ENCODE peak calls at places on chromosomes 11 and 22, in eight cellular contexts. One of them, this sample, is unnamed. For H3K4me1, the result is how much of the 10 kb centered on the place peaks cover.

GRCh38 chr11:15114501-15115475 is at the start of gene INSC:
- DNase-seq in SJSA1: no peak
- DNase-seq in tibial artery: no peak
- DNase-seq in OCI-LY7: no peak
- DNase-seq in sigmoid colon: no peak
- DNase-seq in testis: no peak
- DNase-seq in heart right ventricle: no peak
- DNase-seq in CD8-positive, alpha-beta memory T cell: no peak
- DNase-seq in this sample: no peak

GRCh38 chr11:5367461-5368074 is 16.0 kb upstream of the OR51M1 start:
- DNase-seq in SJSA1: no peak
- DNase-seq in tibial artery: no peak
- DNase-seq in OCI-LY7: no peak
- DNase-seq in sigmoid colon: no peak
- DNase-seq in testis: no peak
- DNase-seq in heart right ventricle: peak
- DNase-seq in CD8-positive, alpha-beta memory T cell: no peak
- DNase-seq in this sample: no peak

GRCh38 chr11:15651033-15651432 is 536.3 kb downstream of the INSC start:
- DNase-seq in SJSA1: no peak
- DNase-seq in tibial artery: no peak
- DNase-seq in OCI-LY7: no peak
- DNase-seq in sigmoid colon: no peak
- DNase-seq in testis: no peak
- DNase-seq in heart right ventricle: no peak
- DNase-seq in CD8-positive, alpha-beta memory T cell: no peak
- DNase-seq in this sample: no peak

GRCh38 chr11:57515332-57516060 is at the start of gene SLC43A1:
- DNase-seq in SJSA1: peak
- DNase-seq in tibial artery: peak
- DNase-seq in OCI-LY7: peak
- DNase-seq in sigmoid colon: peak
- DNase-seq in testis: peak
- DNase-seq in heart right ventricle: peak
- DNase-seq in CD8-positive, alpha-beta memory T cell: no peak
- DNase-seq in this sample: peak

GRCh38 chr11:67240575-67241389 is 25.5 kb upstream of the GRK2 start:
- DNase-seq in SJSA1: peak
- DNase-seq in tibial artery: peak
- DNase-seq in OCI-LY7: peak
- DNase-seq in sigmoid colon: peak
- DNase-seq in testis: peak
- DNase-seq in heart right ventricle: peak
- DNase-seq in CD8-positive, alpha-beta memory T cell: peak
- DNase-seq in this sample: peak

GRCh38 chr11:20551096-20551495 is 48.3 kb upstream of the SLC6A5 start:
- DNase-seq in SJSA1: no peak
- DNase-seq in tibial artery: no peak
- DNase-seq in OCI-LY7: no peak
- DNase-seq in sigmoid colon: no peak
- DNase-seq in testis: no peak
- DNase-seq in heart right ventricle: no peak
- DNase-seq in CD8-positive, alpha-beta memory T cell: no peak
- DNase-seq in this sample: no peak

GRCh38 chr11:22878039-22878438 is 17.8 kb upstream of the CCDC179 start:
- DNase-seq in SJSA1: no peak
- DNase-seq in tibial artery: no peak
- DNase-seq in OCI-LY7: no peak
- DNase-seq in sigmoid colon: no peak
- DNase-seq in testis: no peak
- DNase-seq in heart right ventricle: no peak
- DNase-seq in CD8-positive, alpha-beta memory T cell: no peak
- DNase-seq in this sample: no peak

GRCh38 chr11:47278058-47278457 is 8.1 kb downstream of the MADD start:
- DNase-seq in SJSA1: no peak
- DNase-seq in tibial artery: no peak
- DNase-seq in OCI-LY7: no peak
- DNase-seq in sigmoid colon: no peak
- DNase-seq in testis: no peak
- DNase-seq in heart right ventricle: no peak
- DNase-seq in CD8-positive, alpha-beta memory T cell: no peak
- DNase-seq in this sample: no peak

GRCh38 chr22:40363059-40363458 is 7.3 kb upstream of the SGSM3 start:
- DNase-seq in SJSA1: no peak
- DNase-seq in tibial artery: no peak
- DNase-seq in OCI-LY7: no peak
- DNase-seq in sigmoid colon: no peak
- DNase-seq in testis: no peak
- DNase-seq in heart right ventricle: no peak
- DNase-seq in CD8-positive, alpha-beta memory T cell: no peak
- DNase-seq in this sample: no peak

GRCh38 chr11:117220568-117220967 is 11.3 kb downstream of the PCSK7 start:
- DNase-seq in SJSA1: no peak
- DNase-seq in tibial artery: peak
- DNase-seq in OCI-LY7: no peak
- DNase-seq in sigmoid colon: peak
- DNase-seq in testis: peak
- DNase-seq in heart right ventricle: peak
- DNase-seq in CD8-positive, alpha-beta memory T cell: no peak
- DNase-seq in this sample: peak

GRCh38 chr11:35792148-35792845 is 129.7 kb downstream of the TRIM44 start:
- DNase-seq in SJSA1: no peak
- DNase-seq in tibial artery: no peak
- DNase-seq in OCI-LY7: no peak
- DNase-seq in sigmoid colon: no peak
- DNase-seq in testis: no peak
- DNase-seq in heart right ventricle: no peak
- DNase-seq in CD8-positive, alpha-beta memory T cell: no peak
- DNase-seq in this sample: no peak

GRCh38 chr11:117664897-117665296 is 132.1 kb downstream of the DSCAML1 start:
- DNase-seq in SJSA1: no peak
- DNase-seq in tibial artery: no peak
- DNase-seq in OCI-LY7: no peak
- DNase-seq in sigmoid colon: no peak
- DNase-seq in testis: no peak
- DNase-seq in heart right ventricle: no peak
- DNase-seq in CD8-positive, alpha-beta memory T cell: no peak
- DNase-seq in this sample: peak

GRCh38 chr11:111960916-111961315 is 23.8 kb downstream of the DIXDC1 start:
- DNase-seq in SJSA1: no peak
- DNase-seq in tibial artery: no peak
- DNase-seq in OCI-LY7: no peak
- DNase-seq in sigmoid colon: no peak
- DNase-seq in testis: no peak
- DNase-seq in heart right ventricle: no peak
- DNase-seq in CD8-positive, alpha-beta memory T cell: no peak
- DNase-seq in this sample: peak

GRCh38 chr22:50146440-50147228 is 23.9 kb upstream of the PANX2 start:
- DNase-seq in SJSA1: peak
- DNase-seq in tibial artery: peak
- DNase-seq in OCI-LY7: no peak
- DNase-seq in sigmoid colon: peak
- DNase-seq in testis: peak
- DNase-seq in heart right ventricle: no peak
- DNase-seq in CD8-positive, alpha-beta memory T cell: no peak
- DNase-seq in this sample: peak

GRCh38 chr11:19595840-19596751 is 116.5 kb upstream of the NAV2 start:
- DNase-seq in SJSA1: peak
- DNase-seq in tibial artery: peak
- DNase-seq in OCI-LY7: no peak
- DNase-seq in sigmoid colon: peak
- DNase-seq in testis: no peak
- DNase-seq in heart right ventricle: peak
- DNase-seq in CD8-positive, alpha-beta memory T cell: no peak
- DNase-seq in this sample: peak

GRCh38 chr11:66017354-66017753 is 5.5 kb downstream of the CST6 start:
- DNase-seq in SJSA1: no peak
- DNase-seq in tibial artery: no peak
- DNase-seq in OCI-LY7: no peak
- DNase-seq in sigmoid colon: no peak
- DNase-seq in testis: no peak
- DNase-seq in heart right ventricle: no peak
- DNase-seq in CD8-positive, alpha-beta memory T cell: no peak
- DNase-seq in this sample: no peak

GRCh38 chr11:66013762-66014100 is 1.9 kb downstream of the CST6 start:
- DNase-seq in SJSA1: no peak
- DNase-seq in tibial artery: no peak
- DNase-seq in OCI-LY7: no peak
- DNase-seq in sigmoid colon: no peak
- DNase-seq in testis: no peak
- DNase-seq in heart right ventricle: no peak
- DNase-seq in CD8-positive, alpha-beta memory T cell: no peak
- DNase-seq in this sample: no peak

GRCh38 chr11:66015094-66015881 is 3.5 kb downstream of the CST6 start:
- DNase-seq in SJSA1: peak
- DNase-seq in tibial artery: peak
- DNase-seq in OCI-LY7: no peak
- DNase-seq in sigmoid colon: no peak
- DNase-seq in testis: no peak
- DNase-seq in heart right ventricle: peak
- DNase-seq in CD8-positive, alpha-beta memory T cell: no peak
- DNase-seq in this sample: peak

GRCh38 chr11:66016793-66017177 is 5.0 kb downstream of the CST6 start:
- DNase-seq in SJSA1: no peak
- DNase-seq in tibial artery: no peak
- DNase-seq in OCI-LY7: no peak
- DNase-seq in sigmoid colon: no peak
- DNase-seq in testis: no peak
- DNase-seq in heart right ventricle: no peak
- DNase-seq in CD8-positive, alpha-beta memory T cell: no peak
- DNase-seq in this sample: no peak

DNA sequence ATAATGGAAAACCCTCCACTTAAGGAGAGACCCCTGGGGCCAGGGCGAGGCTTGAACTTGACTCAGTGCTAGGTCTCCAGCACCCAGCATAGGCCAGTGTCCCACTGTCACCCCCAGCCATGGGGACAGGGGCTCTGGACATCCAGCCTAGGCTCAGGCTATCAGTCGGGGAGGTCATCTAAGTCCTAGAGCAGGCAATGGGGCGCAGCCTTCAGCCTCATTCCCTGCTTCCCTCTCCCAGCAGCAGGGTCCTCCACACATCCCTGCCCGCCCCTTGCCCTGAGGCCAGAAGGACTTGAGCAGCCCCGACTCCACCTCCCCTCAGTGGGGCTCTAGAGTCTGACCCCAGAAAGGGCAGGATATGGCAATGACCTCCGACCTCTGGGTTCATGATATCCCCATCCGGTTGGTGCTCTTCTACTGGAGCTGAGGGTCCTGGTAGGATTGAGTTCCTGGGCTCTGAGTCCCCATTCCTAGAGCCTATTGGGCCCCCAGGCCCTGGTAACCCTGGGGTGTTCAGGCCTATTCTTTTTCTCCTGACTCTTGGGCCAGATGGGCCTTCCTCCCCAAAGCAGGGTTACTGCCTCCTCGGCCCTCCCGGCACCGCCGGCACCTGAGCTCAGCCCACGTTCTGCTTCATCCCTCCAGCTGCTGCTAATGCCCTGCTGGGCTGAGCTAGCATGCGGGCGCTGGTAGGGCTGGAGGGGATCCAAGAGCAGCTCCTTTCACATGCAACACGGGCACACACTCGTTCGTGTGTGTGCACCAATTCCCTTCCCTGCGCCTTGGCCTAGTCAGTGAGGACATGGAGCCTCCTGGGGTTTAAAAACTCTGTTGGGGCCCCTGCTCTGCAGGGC is 4.4 kb downstream of the CST6 start:
- DNase-seq in SJSA1: no peak
- DNase-seq in tibial artery: no peak
- DNase-seq in OCI-LY7: no peak
- DNase-seq in sigmoid colon: no peak
- DNase-seq in testis: no peak
- DNase-seq in heart right ventricle: no peak
- DNase-seq in CD8-positive, alpha-beta memory T cell: no peak
- DNase-seq in this sample: no peak
- H3K4me3 ChIP-seq in SJSA1: no peak
- H3K4me3 ChIP-seq in tibial artery: peak
- H3K4me3 ChIP-seq in OCI-LY7: no peak
- H3K4me3 ChIP-seq in sigmoid colon: no peak
- H3K4me3 ChIP-seq in testis: no peak
- H3K4me3 ChIP-seq in heart right ventricle: no peak
- H3K4me3 ChIP-seq in CD8-positive, alpha-beta memory T cell: no peak
- H3K4me3 ChIP-seq in this sample: peak

GRCh38 chr11:6719588-6719987 is 36.4 kb upstream of the MRPL17 start:
- DNase-seq in SJSA1: no peak
- DNase-seq in tibial artery: no peak
- DNase-seq in OCI-LY7: no peak
- DNase-seq in sigmoid colon: no peak
- DNase-seq in testis: no peak
- DNase-seq in heart right ventricle: no peak
- DNase-seq in CD8-positive, alpha-beta memory T cell: no peak
- DNase-seq in this sample: no peak
- H3K4me1 ChIP-seq in SJSA1: under half
- H3K4me1 ChIP-seq in tibial artery: under half
- H3K4me1 ChIP-seq in OCI-LY7: under half
- H3K4me1 ChIP-seq in sigmoid colon: under half
- H3K4me1 ChIP-seq in testis: under half
- H3K4me1 ChIP-seq in heart right ventricle: under half
- H3K4me1 ChIP-seq in CD8-positive, alpha-beta memory T cell: half or more
- H3K4me1 ChIP-seq in this sample: under half

DNA sequence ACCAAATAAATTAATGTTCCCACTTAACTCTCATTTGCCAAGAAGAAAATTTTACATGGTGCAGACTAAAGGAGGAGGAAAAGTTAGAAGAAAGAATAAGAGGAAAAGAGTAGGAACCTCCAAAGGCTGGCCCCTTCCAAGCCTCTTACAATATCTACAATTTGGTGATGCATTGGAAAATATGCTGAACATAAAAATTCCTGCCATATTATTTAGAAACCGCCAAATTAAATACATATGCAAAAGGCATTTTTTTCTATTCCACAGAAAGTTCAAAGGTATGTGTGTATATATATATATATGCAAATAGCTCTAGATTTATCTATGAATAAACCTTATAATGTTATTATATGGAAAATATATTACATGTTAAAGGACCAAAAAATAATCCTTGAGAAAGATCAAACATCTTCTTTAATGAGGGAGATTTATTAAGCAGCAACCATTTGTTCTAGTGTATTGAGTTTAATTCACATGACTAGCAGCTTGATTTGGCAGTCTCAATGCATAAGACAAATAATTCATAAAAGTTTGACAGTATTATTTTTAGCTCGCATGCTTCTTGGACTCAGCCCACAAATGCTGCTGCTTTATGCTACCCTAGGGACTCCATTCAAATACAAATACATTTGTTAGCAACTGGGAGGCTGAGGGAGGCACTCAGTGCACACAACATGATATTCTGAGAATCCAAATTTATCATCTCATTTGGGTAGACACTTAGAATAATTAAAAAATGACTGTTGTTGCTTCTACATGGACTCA is 184.9 kb downstream of the SBF2 start:
- DNase-seq in SJSA1: no peak
- DNase-seq in tibial artery: peak
- DNase-seq in OCI-LY7: no peak
- DNase-seq in sigmoid colon: no peak
- DNase-seq in testis: peak
- DNase-seq in heart right ventricle: peak
- DNase-seq in CD8-positive, alpha-beta memory T cell: no peak
- DNase-seq in this sample: no peak
- H3K4me3 ChIP-seq in SJSA1: no peak
- H3K4me3 ChIP-seq in tibial artery: no peak
- H3K4me3 ChIP-seq in OCI-LY7: no peak
- H3K4me3 ChIP-seq in sigmoid colon: no peak
- H3K4me3 ChIP-seq in testis: no peak
- H3K4me3 ChIP-seq in heart right ventricle: no peak
- H3K4me3 ChIP-seq in CD8-positive, alpha-beta memory T cell: no peak
- H3K4me3 ChIP-seq in this sample: no peak

GRCh38 chr11:96306933-96307747 is 35.9 kb downstream of the MAML2 start:
- DNase-seq in SJSA1: peak
- DNase-seq in tibial artery: peak
- DNase-seq in OCI-LY7: no peak
- DNase-seq in sigmoid colon: peak
- DNase-seq in testis: peak
- DNase-seq in heart right ventricle: peak
- DNase-seq in CD8-positive, alpha-beta memory T cell: no peak
- DNase-seq in this sample: peak
- H3K4me1 ChIP-seq in SJSA1: half or more
- H3K4me1 ChIP-seq in tibial artery: under half
- H3K4me1 ChIP-seq in OCI-LY7: under half
- H3K4me1 ChIP-seq in sigmoid colon: half or more
- H3K4me1 ChIP-seq in testis: under half
- H3K4me1 ChIP-seq in heart right ventricle: half or more
- H3K4me1 ChIP-seq in CD8-positive, alpha-beta memory T cell: under half
- H3K4me1 ChIP-seq in this sample: under half